ENCODE peak calls at places on chromosome 6, in four cellular contexts. M, W, F and S are unnamed samples.

GRCh38 chr6:11766589-11767450 is 11.8 kb downstream of the ADTRP start:
- DNase-seq in W (no peak), M (no peak), F (peak), S (peak)

GRCh38 chr6:138486249-138487121 is 12.8 kb downstream of the NHSL1 start:
- DNase-seq in W (no peak), M (no peak), F (no peak), S (peak)

GRCh38 chr6:41894366-41895299 is 542 bp downstream of the USP49 start:
- DNase-seq in W (no peak), F (no peak), M (peak), S (no peak)

GRCh38 chr6:127857051-127857637 is 43.7 kb downstream of the THEMIS start:
- DNase-seq in W (no peak), F (peak), M (no peak), S (no peak)

GRCh38 chr6:112196290-112196689 is 58.1 kb downstream of the LAMA4 start:
- DNase-seq in M (no peak), W (no peak), F (no peak), S (no peak)

GRCh38 chr6:143700684-143701342 is 23.0 kb downstream of the PHACTR2 start:
- DNase-seq in F (no peak), M (no peak), W (no peak), S (no peak)

GRCh38 chr6:111276736-111277135 is 189.4 kb downstream of the SLC16A10 start:
- DNase-seq in M (no peak), F (no peak), W (no peak), S (no peak)

GRCh38 chr6:4820704-4821276 is 44.6 kb downstream of the CDYL start:
- DNase-seq in M (no peak), F (no peak), W (no peak), S (peak)

GRCh38 chr6:125808060-125808459 is 17.3 kb downstream of the NCOA7 start:
- DNase-seq in W (no peak), F (peak), M (no peak), S (no peak)

GRCh38 chr6:127841811-127842210 is 59.0 kb downstream of the THEMIS start:
- DNase-seq in W (no peak), M (no peak), F (no peak), S (no peak)

GRCh38 chr6:113433506-113433991 is 423.6 kb upstream of the MARCKS start:
- DNase-seq in W (no peak), M (no peak), F (peak), S (peak)

GRCh38 chr6:149934249-149935156 is 7.3 kb upstream of the ULBP2 start:
- DNase-seq in M (peak), F (peak), W (peak), S (peak)

GRCh38 chr6:90025418-90026089 is 131.3 kb downstream of the GJA10 start:
- DNase-seq in W (no peak), F (peak), M (no peak), S (peak)

GRCh38 chr6:129486333-129486732 is 223.6 kb downstream of the ARHGAP18 start:
- DNase-seq in W (no peak), M (no peak), F (no peak), S (no peak)

GRCh38 chr6:6699741-6700367 is 111.3 kb downstream of the LY86 start:
- DNase-seq in F (peak), W (no peak), M (no peak), S (peak)

GRCh38 chr6:107607109-107607508 is 117.2 kb downstream of the SOBP start:
- DNase-seq in W (no peak), F (no peak), M (no peak), S (no peak)